ENCODE peak calls at places on chromosomes 12 and 14, in nine cellular contexts. One of them, this sample, is unnamed.

GRCh38 chr12:66144796-66145754 is 14.5 kb upstream of the LLPH start:
- DNase-seq in fibroblast of the aortic adventitia: peak; percentile 89
- DNase-seq in neural progenitor cell: peak; percentile 35
- DNase-seq in endothelial cell: peak; percentile 42
- DNase-seq in IMR-90: peak; percentile 75
- DNase-seq in CD8-positive, alpha-beta T cell: no peak
- DNase-seq in astrocyte of the spinal cord: peak; percentile 67
- DNase-seq in GM20000: no peak
- DNase-seq in nephron progenitor cell: no peak
- DNase-seq in this sample: peak; percentile 76

GRCh38 chr14:59695198-59695597 is 118.6 kb upstream of the CCDC175 start:
- DNase-seq in fibroblast of the aortic adventitia: no peak
- DNase-seq in neural progenitor cell: no peak
- DNase-seq in endothelial cell: no peak
- DNase-seq in IMR-90: no peak
- DNase-seq in CD8-positive, alpha-beta T cell: no peak
- DNase-seq in astrocyte of the spinal cord: peak; percentile 7
- DNase-seq in GM20000: no peak
- DNase-seq in nephron progenitor cell: no peak
- DNase-seq in this sample: no peak

GRCh38 chr14:106037380-106037779 is 511.0 kb downstream of the TMEM121 start:
- DNase-seq in fibroblast of the aortic adventitia: no peak
- DNase-seq in neural progenitor cell: no peak
- DNase-seq in endothelial cell: no peak
- DNase-seq in IMR-90: no peak
- DNase-seq in CD8-positive, alpha-beta T cell: no peak
- DNase-seq in astrocyte of the spinal cord: no peak
- DNase-seq in GM20000: no peak
- DNase-seq in nephron progenitor cell: no peak
- DNase-seq in this sample: no peak

GRCh38 chr12:96354844-96355534 is 45.2 kb downstream of the CDK17 start:
- DNase-seq in fibroblast of the aortic adventitia: no peak
- DNase-seq in neural progenitor cell: no peak
- DNase-seq in endothelial cell: no peak
- DNase-seq in IMR-90: no peak
- DNase-seq in CD8-positive, alpha-beta T cell: no peak
- DNase-seq in astrocyte of the spinal cord: no peak
- DNase-seq in GM20000: no peak
- DNase-seq in nephron progenitor cell: no peak
- DNase-seq in this sample: no peak

GRCh38 chr12:98066251-98066650 is 449.1 kb upstream of the TMPO start:
- DNase-seq in fibroblast of the aortic adventitia: no peak
- DNase-seq in neural progenitor cell: no peak
- DNase-seq in endothelial cell: no peak
- DNase-seq in IMR-90: no peak
- DNase-seq in CD8-positive, alpha-beta T cell: no peak
- DNase-seq in astrocyte of the spinal cord: no peak
- DNase-seq in GM20000: no peak
- DNase-seq in nephron progenitor cell: peak; percentile 28
- DNase-seq in this sample: no peak

GRCh38 chr12:115440438-115440837 is 756.5 kb upstream of the TBX3 start:
- DNase-seq in fibroblast of the aortic adventitia: peak; percentile 61
- DNase-seq in neural progenitor cell: no peak
- DNase-seq in endothelial cell: no peak
- DNase-seq in IMR-90: peak; percentile 71
- DNase-seq in CD8-positive, alpha-beta T cell: no peak
- DNase-seq in astrocyte of the spinal cord: peak; percentile 65
- DNase-seq in GM20000: no peak
- DNase-seq in nephron progenitor cell: no peak
- DNase-seq in this sample: no peak

GRCh38 chr12:114392909-114393308 is 13.0 kb downstream of the TBX5 start:
- DNase-seq in fibroblast of the aortic adventitia: no peak
- DNase-seq in neural progenitor cell: no peak
- DNase-seq in endothelial cell: no peak
- DNase-seq in IMR-90: no peak
- DNase-seq in CD8-positive, alpha-beta T cell: no peak
- DNase-seq in astrocyte of the spinal cord: no peak
- DNase-seq in GM20000: no peak
- DNase-seq in nephron progenitor cell: no peak
- DNase-seq in this sample: no peak

GRCh38 chr14:101947577-101947903 is 16.8 kb upstream of the DYNC1H1 start:
- DNase-seq in fibroblast of the aortic adventitia: no peak
- DNase-seq in neural progenitor cell: no peak
- DNase-seq in endothelial cell: no peak
- DNase-seq in IMR-90: no peak
- DNase-seq in CD8-positive, alpha-beta T cell: peak; percentile 37
- DNase-seq in astrocyte of the spinal cord: no peak
- DNase-seq in GM20000: no peak
- DNase-seq in nephron progenitor cell: no peak
- DNase-seq in this sample: no peak

GRCh38 chr14:40870252-40870651 is 736.4 kb upstream of the LRFN5 start:
- DNase-seq in fibroblast of the aortic adventitia: no peak
- DNase-seq in neural progenitor cell: no peak
- DNase-seq in endothelial cell: no peak
- DNase-seq in IMR-90: no peak
- DNase-seq in CD8-positive, alpha-beta T cell: no peak
- DNase-seq in astrocyte of the spinal cord: no peak
- DNase-seq in GM20000: no peak
- DNase-seq in nephron progenitor cell: no peak
- DNase-seq in this sample: no peak

GRCh38 chr12:62761658-62762057 is 173.3 kb downstream of the PPM1H start:
- DNase-seq in fibroblast of the aortic adventitia: peak; percentile 50
- DNase-seq in neural progenitor cell: no peak
- DNase-seq in endothelial cell: no peak
- DNase-seq in IMR-90: no peak
- DNase-seq in CD8-positive, alpha-beta T cell: no peak
- DNase-seq in astrocyte of the spinal cord: peak; percentile 33
- DNase-seq in GM20000: no peak
- DNase-seq in nephron progenitor cell: no peak
- DNase-seq in this sample: no peak

GRCh38 chr12:113316155-113316554 is 18.8 kb downstream of the SLC8B1 start:
- DNase-seq in fibroblast of the aortic adventitia: no peak
- DNase-seq in neural progenitor cell: no peak
- DNase-seq in endothelial cell: no peak
- DNase-seq in IMR-90: no peak
- DNase-seq in CD8-positive, alpha-beta T cell: no peak
- DNase-seq in astrocyte of the spinal cord: no peak
- DNase-seq in GM20000: no peak
- DNase-seq in nephron progenitor cell: no peak
- DNase-seq in this sample: no peak
- TF ChIP-seq CTCF in fibroblast of the aortic adventitia: peak; percentile 7
- TF ChIP-seq CTCF in neural progenitor cell: peak; percentile 20
- TF ChIP-seq CTCF in endothelial cell: no peak
- TF ChIP-seq CTCF in IMR-90: no peak
- TF ChIP-seq CTCF in CD8-positive, alpha-beta T cell: no peak
- TF ChIP-seq CTCF in astrocyte of the spinal cord: peak; percentile 13
- TF ChIP-seq CTCF in GM20000: no peak
- TF ChIP-seq CTCF in nephron progenitor cell: no peak
- TF ChIP-seq CTCF in this sample: no peak

DNA sequence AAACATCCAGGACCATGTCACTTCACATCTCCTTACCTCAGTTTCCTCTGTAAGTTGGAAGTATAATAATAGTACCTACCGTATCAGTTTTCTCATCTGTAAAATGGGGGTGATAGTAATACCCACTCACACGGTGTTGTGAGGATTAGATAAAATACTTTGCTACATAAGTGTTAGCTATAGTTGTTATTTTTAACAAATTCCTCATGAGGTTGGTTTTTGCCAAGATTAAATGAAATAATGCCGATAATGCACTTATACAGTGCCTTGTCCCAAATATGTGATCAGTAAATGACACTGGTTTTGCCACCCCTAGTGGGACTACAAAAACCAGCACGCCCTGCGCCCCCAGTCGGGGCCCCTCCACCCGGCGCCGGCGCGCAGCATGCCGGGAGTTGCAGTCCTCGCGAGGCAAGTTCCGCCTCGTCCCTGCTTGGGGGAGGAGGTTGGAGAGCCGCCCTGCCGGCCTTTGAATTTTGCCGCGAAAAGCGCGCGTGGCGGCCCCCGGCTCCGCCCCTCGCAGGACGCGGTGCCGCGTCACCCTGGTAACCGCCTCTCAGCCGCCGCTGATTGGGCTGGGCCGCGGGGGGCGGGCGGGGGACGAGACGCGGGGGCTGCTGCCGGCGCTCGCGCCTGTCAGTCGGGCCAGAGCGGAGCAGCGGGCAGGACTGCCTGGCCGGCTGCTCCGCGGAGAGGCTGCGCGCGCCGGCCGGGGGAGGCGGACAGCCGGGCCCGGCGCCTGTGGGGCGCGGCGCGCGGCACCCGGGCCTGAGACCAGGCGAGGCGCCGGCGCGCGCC is at the start of gene FAM222A:
- DNase-seq in fibroblast of the aortic adventitia: peak; percentile 93
- DNase-seq in neural progenitor cell: peak; percentile 98
- DNase-seq in endothelial cell: peak; percentile 99
- DNase-seq in IMR-90: peak; percentile 93
- DNase-seq in CD8-positive, alpha-beta T cell: peak; percentile 98
- DNase-seq in astrocyte of the spinal cord: peak; percentile 98
- DNase-seq in GM20000: peak; percentile 98
- DNase-seq in nephron progenitor cell: peak; percentile 96
- DNase-seq in this sample: peak; percentile 99
- TF ChIP-seq CTCF in fibroblast of the aortic adventitia: peak; percentile 35
- TF ChIP-seq CTCF in neural progenitor cell: no peak
- TF ChIP-seq CTCF in endothelial cell: no peak
- TF ChIP-seq CTCF in IMR-90: no peak
- TF ChIP-seq CTCF in CD8-positive, alpha-beta T cell: no peak
- TF ChIP-seq CTCF in astrocyte of the spinal cord: no peak
- TF ChIP-seq CTCF in GM20000: no peak
- TF ChIP-seq CTCF in nephron progenitor cell: peak; percentile 8
- TF ChIP-seq CTCF in this sample: no peak

GRCh38 chr12:27221625-27222387 is 22.3 kb upstream of the STK38L start:
- DNase-seq in fibroblast of the aortic adventitia: no peak
- DNase-seq in neural progenitor cell: no peak
- DNase-seq in endothelial cell: no peak
- DNase-seq in IMR-90: no peak
- DNase-seq in CD8-positive, alpha-beta T cell: no peak
- DNase-seq in astrocyte of the spinal cord: no peak
- DNase-seq in GM20000: peak; percentile 49
- DNase-seq in nephron progenitor cell: no peak
- DNase-seq in this sample: no peak
- TF ChIP-seq CTCF in fibroblast of the aortic adventitia: no peak
- TF ChIP-seq CTCF in neural progenitor cell: no peak
- TF ChIP-seq CTCF in endothelial cell: no peak
- TF ChIP-seq CTCF in IMR-90: no peak
- TF ChIP-seq CTCF in CD8-positive, alpha-beta T cell: no peak
- TF ChIP-seq CTCF in astrocyte of the spinal cord: no peak
- TF ChIP-seq CTCF in GM20000: no peak
- TF ChIP-seq CTCF in nephron progenitor cell: no peak
- TF ChIP-seq CTCF in this sample: no peak

DNA sequence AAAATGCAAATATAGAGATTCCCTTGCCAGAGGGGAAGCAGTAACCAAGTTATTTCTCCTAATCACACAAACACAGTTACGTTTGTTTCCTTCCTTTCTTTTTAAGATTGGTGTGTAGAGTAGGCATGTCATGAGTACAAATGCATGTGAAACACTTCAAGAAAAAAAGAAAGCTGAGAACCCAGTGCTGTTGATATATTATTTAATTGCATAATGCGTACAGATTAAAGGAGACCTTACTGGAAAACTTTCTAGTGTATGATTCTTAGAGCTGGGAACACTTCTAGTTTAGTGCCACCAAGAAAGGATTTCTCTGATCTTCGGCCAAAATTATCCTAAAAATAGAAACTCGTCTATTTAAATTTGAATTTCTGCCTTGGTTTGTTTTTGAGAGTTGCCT is 365.5 kb downstream of the CCDC91 start:
- DNase-seq in fibroblast of the aortic adventitia: no peak
- DNase-seq in neural progenitor cell: no peak
- DNase-seq in endothelial cell: no peak
- DNase-seq in IMR-90: no peak
- DNase-seq in CD8-positive, alpha-beta T cell: no peak
- DNase-seq in astrocyte of the spinal cord: no peak
- DNase-seq in GM20000: no peak
- DNase-seq in nephron progenitor cell: no peak
- DNase-seq in this sample: no peak
- TF ChIP-seq CTCF in fibroblast of the aortic adventitia: no peak
- TF ChIP-seq CTCF in neural progenitor cell: no peak
- TF ChIP-seq CTCF in endothelial cell: no peak
- TF ChIP-seq CTCF in IMR-90: no peak
- TF ChIP-seq CTCF in CD8-positive, alpha-beta T cell: no peak
- TF ChIP-seq CTCF in astrocyte of the spinal cord: no peak
- TF ChIP-seq CTCF in GM20000: no peak
- TF ChIP-seq CTCF in nephron progenitor cell: no peak
- TF ChIP-seq CTCF in this sample: no peak

DNA sequence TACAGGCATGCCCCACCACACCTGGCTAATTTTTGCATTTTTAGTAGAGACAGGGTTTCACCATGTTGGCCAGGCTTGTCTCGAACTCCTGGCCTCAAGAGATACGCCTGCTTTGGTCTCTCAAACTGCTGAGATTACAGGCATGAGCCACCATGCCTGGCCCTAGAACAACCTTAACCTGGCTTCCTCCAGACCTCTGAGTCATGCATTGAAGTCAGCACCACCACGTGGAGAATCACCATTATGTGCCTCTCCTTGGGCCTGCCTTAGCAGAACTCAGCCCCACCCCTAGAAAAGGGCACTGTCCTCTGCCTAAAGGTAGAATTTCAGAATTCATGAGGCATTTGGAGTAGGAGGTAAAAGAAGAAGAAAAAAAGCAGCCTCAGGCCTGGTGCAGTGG is 49.0 kb downstream of the LIMA1 start:
- DNase-seq in fibroblast of the aortic adventitia: peak; percentile 51
- DNase-seq in neural progenitor cell: no peak
- DNase-seq in endothelial cell: no peak
- DNase-seq in IMR-90: no peak
- DNase-seq in CD8-positive, alpha-beta T cell: no peak
- DNase-seq in astrocyte of the spinal cord: no peak
- DNase-seq in GM20000: no peak
- DNase-seq in nephron progenitor cell: no peak
- DNase-seq in this sample: peak; percentile 30
- TF ChIP-seq CTCF in fibroblast of the aortic adventitia: no peak
- TF ChIP-seq CTCF in neural progenitor cell: no peak
- TF ChIP-seq CTCF in endothelial cell: no peak
- TF ChIP-seq CTCF in IMR-90: no peak
- TF ChIP-seq CTCF in CD8-positive, alpha-beta T cell: no peak
- TF ChIP-seq CTCF in astrocyte of the spinal cord: no peak
- TF ChIP-seq CTCF in GM20000: no peak
- TF ChIP-seq CTCF in nephron progenitor cell: no peak
- TF ChIP-seq CTCF in this sample: no peak